ENCODE peak calls at places on chromosomes 11 and 22, in four cellular contexts. B, W, V and C are unnamed samples.

GRCh38 chr11:44619931-44620725 is 54.7 kb downstream of the CD82 start:
- DNase-seq in W (no peak), B (no peak), V (no peak), C (no peak)

GRCh38 chr22:40176921-40177737 is 596 bp upstream of the TNRC6B start:
- DNase-seq in B (peak), W (peak), V (peak), C (peak)

GRCh38 chr11:62464655-62465054 is 45.8 kb downstream of the SCGB1A1 start:
- DNase-seq in B (no peak), V (peak), W (no peak), C (no peak)

GRCh38 chr11:45298718-45299117 is 12.6 kb upstream of the SYT13 start:
- DNase-seq in B (no peak), W (no peak), V (no peak), C (peak)

GRCh38 chr22:37983860-37984791 is at the start of gene SOX10:
- DNase-seq in B (no peak), V (no peak), W (no peak), C (peak)

GRCh38 chr11:128420277-128420676 is 167.1 kb downstream of the ETS1 start:
- DNase-seq in W (no peak), B (no peak), V (no peak), C (no peak)

GRCh38 chr11:11732116-11732515 is 109.7 kb upstream of the USP47 start:
- DNase-seq in B (no peak), V (no peak), W (no peak), C (no peak)

GRCh38 chr22:19805821-19806212 is 45.2 kb downstream of the TBX1 start:
- DNase-seq in V (no peak), W (no peak), B (no peak), C (peak)

GRCh38 chr11:84193706-84194105 is 907.5 kb upstream of the CCDC90B start:
- DNase-seq in B (no peak), W (no peak), V (no peak), C (no peak)

GRCh38 chr11:91794146-91794545 is 430.5 kb upstream of the FAT3 start:
- DNase-seq in B (peak), V (no peak), W (no peak), C (no peak)

GRCh38 chr11:44934735-44935250 is 15.9 kb downstream of the TP53I11 start:
- DNase-seq in V (no peak), W (no peak), B (no peak), C (no peak)

GRCh38 chr11:14854057-14854456 is 38.0 kb downstream of the CYP2R1 start:
- DNase-seq in W (no peak), B (no peak), V (no peak), C (no peak)

GRCh38 chr11:44596541-44597276 is 31.2 kb downstream of the CD82 start:
- DNase-seq in W (no peak), B (no peak), V (peak), C (no peak)

GRCh38 chr11:86176165-86176884 is 68.2 kb upstream of the EED start:
- DNase-seq in B (peak), V (no peak), W (peak), C (no peak)

GRCh38 chr11:11976476-11977187 is 31.8 kb downstream of the DKK3 start:
- DNase-seq in B (no peak), W (no peak), V (no peak), C (no peak)

GRCh38 chr11:18016789-18017188 is 3.9 kb upstream of the SERGEF start:
- DNase-seq in B (peak), V (no peak), W (no peak), C (no peak)

GRCh38 chr11:79547256-79547655 is 106.4 kb upstream of the TENM4 start:
- DNase-seq in W (no peak), V (no peak), B (no peak), C (no peak)

GRCh38 chr11:9461760-9462134 is 935 bp downstream of the ZNF143 start:
- DNase-seq in B (no peak), V (no peak), W (peak), C (no peak)

GRCh38 chr22:17271711-17272451 is 52.6 kb upstream of the ADA2 start:
- DNase-seq in B (no peak), V (no peak), W (no peak), C (no peak)

GRCh38 chr11:129333873-129334272 is 41.8 kb upstream of the BARX2 start:
- DNase-seq in B (no peak), V (no peak), W (no peak), C (no peak)

GRCh38 chr11:75487366-75487765 is 38.4 kb downstream of the GDPD5 start:
- DNase-seq in V (no peak), B (no peak), W (no peak), C (no peak)

GRCh38 chr11:75490221-75491181 is 35.2 kb downstream of the GDPD5 start:
- DNase-seq in B (no peak), V (no peak), W (no peak), C (peak)

GRCh38 chr11:75492181-75492820 is 33.4 kb downstream of the GDPD5 start:
- DNase-seq in B (peak), V (no peak), W (no peak), C (peak)

GRCh38 chr11:75495749-75496641 is 29.7 kb downstream of the GDPD5 start:
- DNase-seq in B (peak), V (no peak), W (peak), C (peak)

DNA sequence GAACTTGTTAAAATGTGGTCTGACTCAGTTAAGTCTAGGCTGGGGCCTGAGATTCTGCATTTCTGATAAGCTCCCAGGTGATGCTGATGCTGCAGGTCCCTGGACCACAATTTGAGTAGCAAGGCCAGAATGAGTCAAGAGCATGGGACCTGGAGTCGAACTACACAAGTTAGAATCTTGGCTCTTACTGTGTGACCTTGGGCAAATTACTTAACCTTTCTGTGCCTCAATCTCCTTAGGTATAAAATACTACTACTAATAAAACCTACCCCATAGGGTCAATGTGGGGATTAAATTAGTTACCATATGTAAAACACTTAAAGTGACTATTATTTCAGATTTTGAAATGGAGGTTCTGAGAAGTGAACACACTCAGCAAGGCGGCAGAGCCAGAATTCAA is 34.3 kb downstream of the GDPD5 start:
- DNase-seq in W (no peak), V (no peak), B (no peak), C (no peak)
- TF ChIP-seq TCF7 in W (no peak), V (no peak), B (no peak), C (no peak)

DNA sequence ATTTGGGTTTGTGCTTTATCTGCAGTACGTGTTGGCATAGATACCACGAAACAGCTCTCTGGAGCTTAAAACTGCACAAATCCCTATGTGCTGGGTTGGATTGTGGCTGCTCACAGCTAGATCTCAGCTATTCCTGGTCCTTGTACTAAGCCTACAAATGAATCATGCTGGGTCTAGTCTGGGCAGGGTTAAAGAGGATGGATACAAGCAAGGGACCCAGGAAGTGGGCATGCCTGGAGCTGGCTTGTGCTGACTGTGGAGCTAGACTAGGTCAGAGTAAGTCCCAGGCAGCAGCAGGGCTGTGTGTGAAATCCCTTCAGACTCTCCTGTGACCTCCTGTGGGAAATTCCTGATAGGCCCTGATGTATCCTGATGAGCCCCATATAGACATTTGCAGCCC is 3.9 kb upstream of the E2F8 start:
- DNase-seq in V (no peak), W (no peak), B (no peak), C (no peak)
- TF ChIP-seq CREB1 in V (no peak), W (no peak), B (no peak), C (no peak)

GRCh38 chr11:2523821-2524391 is 79.1 kb downstream of the KCNQ1 start:
- DNase-seq in B (no peak), V (no peak), W (no peak), C (peak)
- TF ChIP-seq ATF2 in B (no peak), V (no peak), W (no peak), C (no peak)

GRCh38 chr11:122424636-122425035 is 230.9 kb upstream of the UBASH3B start:
- DNase-seq in B (no peak), V (no peak), W (no peak), C (no peak)
- TF ChIP-seq TCF7 in B (no peak), V (no peak), W (no peak), C (no peak)

GRCh38 chr22:35928273-35928798 is 100.3 kb downstream of the RBFOX2 start:
- DNase-seq in W (no peak), V (no peak), B (no peak), C (no peak)

GRCh38 chr22:35921777-35922176 is 106.8 kb downstream of the RBFOX2 start:
- DNase-seq in B (peak), W (peak), V (peak), C (peak)

GRCh38 chr22:35918466-35918865 is 110.2 kb downstream of the RBFOX2 start:
- DNase-seq in W (no peak), V (no peak), B (no peak), C (no peak)

GRCh38 chr22:35919002-35919542 is 109.6 kb downstream of the RBFOX2 start:
- DNase-seq in V (no peak), B (no peak), W (no peak), C (no peak)

GRCh38 chr22:35923026-35923425 is 105.6 kb downstream of the RBFOX2 start:
- DNase-seq in W (no peak), V (no peak), B (no peak), C (no peak)
- TF ChIP-seq CREB1 in W (no peak), V (no peak), B (no peak), C (no peak)

GRCh38 chr11:76664578-76665061 is 5.9 kb downstream of the LRRC32 start:
- DNase-seq in B (peak), W (no peak), V (no peak), C (no peak)
- TF ChIP-seq ATF2 in B (no peak), W (no peak), V (no peak), C (no peak)